ENCODE peak calls at places on chromosomes 4 and X, in five cellular contexts. Q is trophoblast cell, X is neuronal stem cell, G is H1, O is mesenchymal stem cell. U is an unnamed sample.

GRCh38 chr4:41638203-41638602 is 100.2 kb downstream of the LIMCH1 start:
- DNase-seq in Q (no peak), X (no peak), G (no peak), O (no peak), U (no peak)

GRCh38 chr4:21898101-21898500 is 50.5 kb downstream of the KCNIP4 start:
- DNase-seq in Q (no peak), X (no peak), G (no peak), O (no peak), U (no peak)

GRCh38 chrX:8430444-8430843 is 34.2 kb upstream of the VCX3B start:
- DNase-seq in Q (no peak), X (no peak), G (no peak), O (no peak), U (no peak)

GRCh38 chrX:121010218-121010617 is 24.7 kb upstream of the CT47A1 start:
- DNase-seq in Q (no peak), X (no peak), G (no peak), O (no peak), U (no peak)

GRCh38 chr4:82758701-82759685 is 39.6 kb downstream of the SCD5 start:
- DNase-seq in Q (no peak), X (no peak), G (no peak), O (no peak), U (no peak)

GRCh38 chrX:27162496-27162895 is 300.6 kb downstream of the PPP4R3C start:
- DNase-seq in Q (no peak), X (no peak), G (no peak), O (no peak), U (no peak)

GRCh38 chr4:144788469-144788868 is 142.5 kb downstream of the HHIP start:
- DNase-seq in Q (no peak), X (no peak), G (no peak), O (no peak), U (no peak)

GRCh38 chr4:81436096-81436495 is 35.6 kb downstream of the RASGEF1B start:
- DNase-seq in Q (no peak), X (no peak), G (no peak), O (no peak), U (no peak)

GRCh38 chrX:12360991-12361598 is 222.8 kb downstream of the FRMPD4 start:
- DNase-seq in Q (peak; percentile 15), X (no peak), G (no peak), O (no peak), U (no peak)

GRCh38 chr4:154018659-154019058 is 229.8 kb upstream of the SFRP2 start:
- DNase-seq in Q (no peak), X (peak; percentile 46), G (peak; percentile 76), O (no peak), U (peak; percentile 77)

GRCh38 chr4:139242511-139243051 is 37.4 kb downstream of the MGARP start:
- DNase-seq in Q (no peak), X (no peak), G (no peak), O (peak; percentile 72), U (no peak)

GRCh38 chr4:165096776-165097175 is 15.9 kb downstream of the TMEM192 start:
- DNase-seq in Q (peak; percentile 44), X (peak; percentile 11), G (no peak), O (peak; percentile 39), U (no peak)

GRCh38 chr4:3334316-3334715 is 41.5 kb downstream of the RGS12 start:
- DNase-seq in Q (no peak), X (no peak), G (no peak), O (no peak), U (no peak)

GRCh38 chrX:5957506-5957905 is 271.2 kb downstream of the NLGN4X start:
- DNase-seq in Q (peak; percentile 59), X (no peak), G (no peak), O (peak; percentile 15), U (no peak)

GRCh38 chr4:151783867-151784266 is 23.1 kb upstream of the GATB start:
- DNase-seq in Q (no peak), X (no peak), G (no peak), O (no peak), U (no peak)

GRCh38 chr4:3307486-3307885 is 14.7 kb downstream of the RGS12 start:
- DNase-seq in Q (no peak), X (no peak), G (no peak), O (no peak), U (no peak)

GRCh38 chrX:39946822-39947221 is 150.9 kb downstream of the BCOR start:
- DNase-seq in Q (no peak), X (no peak), G (no peak), O (peak; percentile 89), U (no peak)

DNA sequence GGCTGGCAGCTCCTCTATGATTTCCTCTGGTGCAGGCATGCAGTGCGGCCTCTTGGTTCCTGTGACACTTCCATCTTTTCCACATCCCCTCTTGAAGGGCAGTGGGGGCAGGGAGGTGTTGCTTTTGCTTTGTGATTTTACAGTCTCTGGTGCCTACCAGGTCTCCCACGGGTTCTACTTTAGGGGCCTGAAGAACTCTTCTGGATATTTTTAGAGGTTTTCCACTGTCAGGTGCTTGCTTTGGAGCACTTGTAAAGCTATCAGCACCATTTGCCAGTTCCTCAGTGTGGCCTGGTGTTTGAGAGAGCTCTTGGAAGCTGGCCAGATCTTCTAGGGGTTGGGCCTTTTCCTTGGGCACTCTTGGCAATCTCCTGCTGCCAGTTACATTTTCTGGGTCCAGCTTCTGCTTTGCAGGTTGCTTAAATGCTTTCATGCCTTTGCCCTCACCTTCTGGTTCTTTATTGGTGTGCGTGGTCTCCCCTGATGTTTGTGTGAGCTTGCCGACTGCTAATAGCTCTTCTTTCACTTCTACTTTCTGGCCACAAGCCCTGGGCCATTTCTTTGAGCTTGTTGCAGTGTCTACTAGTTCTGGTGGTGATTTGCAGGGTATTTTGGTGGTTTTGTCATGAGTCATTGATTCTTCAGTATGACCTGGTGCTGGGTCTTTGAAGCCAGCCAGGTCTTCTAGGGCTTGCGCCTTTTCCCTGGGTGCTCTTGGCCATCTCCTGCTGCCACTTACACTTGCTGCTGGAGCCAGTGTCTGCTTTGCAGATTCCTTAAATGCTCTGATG is 11.4 kb upstream of the CHST7 start:
- DNase-seq in Q (peak; percentile 6), X (no peak), G (no peak), O (no peak), U (no peak)
- H2BK12ac ChIP-seq in Q (no peak overlapping the region), X (no peak overlapping the region), G (no peak overlapping the region), O (no peak overlapping the region), U (no peak overlapping the region)

GRCh38 chr4:168515222-168516011 is 18.6 kb downstream of the PALLD start:
- DNase-seq in Q (no peak), X (no peak), G (no peak), O (no peak), U (no peak)
- H2BK12ac ChIP-seq in Q (no peak overlapping the region), X (no peak overlapping the region), G (no peak overlapping the region), O (no peak overlapping the region), U (no peak overlapping the region)

GRCh38 chr4:112748352-112748900 is 111.5 kb downstream of the LARP7 start:
- DNase-seq in Q (no peak), X (no peak), G (no peak), O (no peak), U (no peak)

GRCh38 chr4:112751447-112751846 is 114.5 kb downstream of the LARP7 start:
- DNase-seq in Q (peak; percentile 12), X (no peak), G (no peak), O (no peak), U (peak; percentile 56)

GRCh38 chr4:112752510-112752909 is 115.6 kb downstream of the LARP7 start:
- DNase-seq in Q (no peak), X (no peak), G (no peak), O (no peak), U (no peak)

GRCh38 chr4:112752061-112752460 is 115.1 kb downstream of the LARP7 start:
- DNase-seq in Q (no peak), X (no peak), G (no peak), O (no peak), U (no peak)

DNA sequence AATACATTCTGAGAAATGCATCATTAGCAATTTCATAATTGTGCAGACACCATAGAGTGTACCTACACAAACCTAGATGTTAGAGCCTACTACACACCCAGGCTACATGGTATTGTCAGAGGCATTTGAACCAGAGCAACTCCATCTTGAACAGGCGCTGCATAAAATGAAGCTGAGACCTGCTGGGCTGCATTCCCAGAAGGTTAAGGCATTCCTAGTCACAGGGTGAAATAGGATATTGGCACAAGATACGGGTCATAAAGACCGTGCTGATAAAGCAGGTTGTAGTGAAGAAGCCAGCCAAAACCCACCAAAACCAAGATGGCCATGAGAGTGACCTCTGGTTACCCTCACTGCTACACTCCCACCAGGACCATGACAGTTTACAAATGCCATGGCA is 116.4 kb downstream of the LARP7 start:
- DNase-seq in Q (peak; percentile 91), X (no peak), G (no peak), O (no peak), U (no peak)
- H2BK12ac ChIP-seq in Q (no peak overlapping the region), X (no peak overlapping the region), G (peak overlapping the region; percentile 51), O (no peak overlapping the region), U (no peak overlapping the region)

GRCh38 chr4:57064811-57065711 is 45.1 kb downstream of the IGFBP7 start:
- DNase-seq in Q (peak; percentile 54), X (no peak), G (no peak), O (peak; percentile 91), U (no peak)
- H2BK12ac ChIP-seq in Q (peak overlapping the region; percentile 61), X (no peak overlapping the region), G (no peak overlapping the region), O (peak overlapping the region; percentile 44), U (no peak overlapping the region)

GRCh38 chr4:146477054-146477453 is 44.7 kb downstream of the SLC10A7 start:
- DNase-seq in Q (no peak), X (no peak), G (no peak), O (peak; percentile 28), U (no peak)
- H2BK12ac ChIP-seq in Q (no peak overlapping the region), X (no peak overlapping the region), G (no peak overlapping the region), O (no peak overlapping the region), U (no peak overlapping the region)

DNA sequence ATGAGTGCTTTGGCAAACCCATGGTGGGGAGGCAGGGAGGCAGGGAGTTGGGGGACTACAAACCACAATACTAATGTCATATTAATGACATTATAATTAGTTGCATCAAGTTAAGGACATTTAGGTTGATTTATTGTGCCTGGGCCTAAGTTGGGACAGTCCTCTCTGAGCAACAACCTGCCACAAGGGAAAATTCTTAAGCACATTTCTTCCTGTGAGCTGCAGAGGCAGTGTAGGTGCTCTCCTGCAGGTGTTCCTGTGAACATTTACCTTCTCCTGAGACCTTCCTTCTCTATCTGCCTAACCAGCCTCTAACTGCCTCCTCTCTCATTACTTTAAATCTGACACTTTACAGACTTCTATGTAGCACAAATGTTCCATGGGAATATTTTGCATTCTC is 1830.0 kb upstream of the AGA start:
- DNase-seq in Q (no peak), X (no peak), G (no peak), O (no peak), U (no peak)
- H2BK12ac ChIP-seq in Q (no peak overlapping the region), X (no peak overlapping the region), G (no peak overlapping the region), O (no peak overlapping the region), U (no peak overlapping the region)

GRCh38 chr4:141174457-141174856 is 41.2 kb upstream of the RNF150 start:
- DNase-seq in Q (no peak), X (no peak), G (no peak), O (no peak), U (no peak)

GRCh38 chr4:141169391-141169790 is 36.1 kb upstream of the RNF150 start:
- DNase-seq in Q (no peak), X (no peak), G (no peak), O (no peak), U (no peak)
- H2BK12ac ChIP-seq in Q (no peak overlapping the region), X (no peak overlapping the region), G (no peak overlapping the region), O (no peak overlapping the region), U (no peak overlapping the region)

GRCh38 chr4:14893713-14894112 is 108.6 kb upstream of the CPEB2 start:
- DNase-seq in Q (no peak), X (no peak), G (no peak), O (no peak), U (no peak)
- H2BK12ac ChIP-seq in Q (no peak overlapping the region), X (no peak overlapping the region), G (no peak overlapping the region), O (no peak overlapping the region), U (no peak overlapping the region)

U was measured in H9.